ENCODE peak calls at places on chromosomes 2 and 18, in six cellular contexts. One of them, this sample, is unnamed.

GRCh38 chr18:50527636-50528307 is 32.1 kb upstream of the MAPK4 start:
- DNase-seq in adipocyte: no peak
- DNase-seq in posterior cingulate gyrus: no peak
- DNase-seq in left colon: no peak
- DNase-seq in dermis blood vessel endothelial cell: no peak
- DNase-seq in NCI-H2171: no peak
- DNase-seq in this sample: no peak

GRCh38 chr2:96251721-96252292 is 14.0 kb downstream of the TMEM127 start:
- DNase-seq in left colon: no peak
- DNase-seq in posterior cingulate gyrus: no peak
- DNase-seq in NCI-H2171: no peak
- DNase-seq in dermis blood vessel endothelial cell: peak
- DNase-seq in adipocyte: peak
- DNase-seq in this sample: peak

GRCh38 chr2:203650860-203651613 is 55.4 kb upstream of the CD28 start:
- DNase-seq in posterior cingulate gyrus: no peak
- DNase-seq in left colon: peak
- DNase-seq in NCI-H2171: peak
- DNase-seq in dermis blood vessel endothelial cell: peak
- DNase-seq in adipocyte: peak
- DNase-seq in this sample: peak

GRCh38 chr18:22282311-22283235 is 113.2 kb downstream of the GATA6 start:
- DNase-seq in dermis blood vessel endothelial cell: peak
- DNase-seq in NCI-H2171: no peak
- DNase-seq in adipocyte: peak
- DNase-seq in posterior cingulate gyrus: no peak
- DNase-seq in left colon: peak
- DNase-seq in this sample: peak

GRCh38 chr2:10763461-10763800 is 42.0 kb downstream of the ATP6V1C2 start:
- DNase-seq in dermis blood vessel endothelial cell: no peak
- DNase-seq in posterior cingulate gyrus: peak
- DNase-seq in left colon: no peak
- DNase-seq in NCI-H2171: no peak
- DNase-seq in adipocyte: no peak
- DNase-seq in this sample: no peak

GRCh38 chr2:237556773-237557632 is 9.4 kb upstream of the PRLH start:
- DNase-seq in adipocyte: no peak
- DNase-seq in NCI-H2171: no peak
- DNase-seq in dermis blood vessel endothelial cell: no peak
- DNase-seq in left colon: no peak
- DNase-seq in posterior cingulate gyrus: peak
- DNase-seq in this sample: no peak

GRCh38 chr2:39696838-39697237 is 31.1 kb downstream of the TMEM178A start:
- DNase-seq in NCI-H2171: peak
- DNase-seq in dermis blood vessel endothelial cell: peak
- DNase-seq in adipocyte: peak
- DNase-seq in posterior cingulate gyrus: no peak
- DNase-seq in left colon: no peak
- DNase-seq in this sample: peak

GRCh38 chr2:68708629-68709028 is 26.0 kb upstream of the ARHGAP25 start:
- DNase-seq in adipocyte: no peak
- DNase-seq in left colon: no peak
- DNase-seq in NCI-H2171: no peak
- DNase-seq in posterior cingulate gyrus: no peak
- DNase-seq in dermis blood vessel endothelial cell: no peak
- DNase-seq in this sample: no peak

GRCh38 chr18:63963610-63964256 is 6.1 kb upstream of the SERPINB8 start:
- DNase-seq in NCI-H2171: peak
- DNase-seq in adipocyte: peak
- DNase-seq in posterior cingulate gyrus: no peak
- DNase-seq in left colon: peak
- DNase-seq in dermis blood vessel endothelial cell: peak
- DNase-seq in this sample: peak

GRCh38 chr18:48611785-48612480 is 73.1 kb downstream of the CTIF start:
- DNase-seq in dermis blood vessel endothelial cell: no peak
- DNase-seq in adipocyte: no peak
- DNase-seq in left colon: no peak
- DNase-seq in posterior cingulate gyrus: peak
- DNase-seq in NCI-H2171: no peak
- DNase-seq in this sample: no peak

GRCh38 chr2:183250061-183250460 is 125.8 kb downstream of the NUP35 start:
- DNase-seq in adipocyte: no peak
- DNase-seq in dermis blood vessel endothelial cell: no peak
- DNase-seq in posterior cingulate gyrus: no peak
- DNase-seq in NCI-H2171: no peak
- DNase-seq in left colon: no peak
- DNase-seq in this sample: no peak

GRCh38 chr2:216632952-216633615 is at the start of gene IGFBP2:
- DNase-seq in left colon: peak
- DNase-seq in dermis blood vessel endothelial cell: peak
- DNase-seq in adipocyte: peak
- DNase-seq in posterior cingulate gyrus: peak
- DNase-seq in NCI-H2171: peak
- DNase-seq in this sample: peak

GRCh38 chr2:10795508-10796046 is 17.0 kb downstream of the PDIA6 start:
- DNase-seq in dermis blood vessel endothelial cell: no peak
- DNase-seq in left colon: no peak
- DNase-seq in NCI-H2171: no peak
- DNase-seq in adipocyte: no peak
- DNase-seq in posterior cingulate gyrus: no peak
- DNase-seq in this sample: no peak

GRCh38 chr2:117407746-117408145 is 406.7 kb upstream of the DDX18 start:
- DNase-seq in posterior cingulate gyrus: no peak
- DNase-seq in NCI-H2171: no peak
- DNase-seq in left colon: no peak
- DNase-seq in dermis blood vessel endothelial cell: no peak
- DNase-seq in adipocyte: no peak
- DNase-seq in this sample: no peak

GRCh38 chr2:225006730-225007129 is 35.5 kb downstream of the DOCK10 start:
- DNase-seq in left colon: no peak
- DNase-seq in posterior cingulate gyrus: no peak
- DNase-seq in NCI-H2171: no peak
- DNase-seq in dermis blood vessel endothelial cell: no peak
- DNase-seq in adipocyte: no peak
- DNase-seq in this sample: no peak

GRCh38 chr2:59301466-59302402 is 1060.6 kb upstream of the FANCL start:
- DNase-seq in left colon: peak
- DNase-seq in NCI-H2171: peak
- DNase-seq in dermis blood vessel endothelial cell: peak
- DNase-seq in adipocyte: peak
- DNase-seq in posterior cingulate gyrus: no peak
- DNase-seq in this sample: peak

GRCh38 chr2:69893684-69894481 is at the start of gene SNRNP27:
- DNase-seq in dermis blood vessel endothelial cell: peak
- DNase-seq in adipocyte: peak
- DNase-seq in NCI-H2171: peak
- DNase-seq in left colon: peak
- DNase-seq in posterior cingulate gyrus: peak
- DNase-seq in this sample: peak